ENCODE peak calls at places on chromosomes 2 and 18, in four cellular contexts. J is thyroid gland, T is dorsolateral prefrontal cortex, B is mammary epithelial cell. X is an unnamed sample. For H3K27me3, the result is how much of the 10 kb centered on the place peaks cover.

GRCh38 chr2:19359456-19359855 is 1.0 kb upstream of the OSR1 start:
- DNase-seq in J (no peak), T (no peak), B (no peak), X (no peak)

GRCh38 chr2:187302146-187302545 is 145.9 kb downstream of the CALCRL start:
- DNase-seq in J (no peak), T (no peak), B (no peak), X (no peak)

GRCh38 chr2:134668821-134669220 is 50.0 kb downstream of the TMEM163 start:
- DNase-seq in J (peak), T (no peak), B (no peak), X (no peak)

GRCh38 chr2:189208254-189208653 is 28.7 kb upstream of the COL5A2 start:
- DNase-seq in J (no peak), T (no peak), B (no peak), X (no peak)

GRCh38 chr2:4662161-4662779 is 958.9 kb downstream of the DCDC2C start:
- DNase-seq in J (no peak), T (no peak), B (no peak), X (no peak)

GRCh38 chr18:58882681-58883080 is 18.0 kb downstream of the ZNF532 start:
- DNase-seq in J (no peak), T (no peak), B (no peak), X (no peak)

GRCh38 chr18:45602926-45603325 is 12.3 kb upstream of the SLC14A2 start:
- DNase-seq in J (no peak), T (no peak), B (peak), X (no peak)

GRCh38 chr2:232422051-232422450 is 15.4 kb downstream of the ALPG start:
- DNase-seq in J (no peak), T (no peak), B (no peak), X (no peak)

GRCh38 chr2:64045938-64046337 is 26.7 kb upstream of the VPS54 start:
- DNase-seq in J (no peak), T (no peak), B (no peak), X (no peak)

GRCh38 chr18:42412896-42413295 is 457.9 kb downstream of the PIK3C3 start:
- DNase-seq in J (no peak), T (no peak), B (peak), X (no peak)

GRCh38 chr18:75475228-75475627 is 47.7 kb upstream of the SMIM21 start:
- DNase-seq in J (no peak), T (no peak), B (peak), X (no peak)

GRCh38 chr18:69387181-69387580 is 13.5 kb upstream of the DOK6 start:
- DNase-seq in J (no peak), T (no peak), B (no peak), X (no peak)

GRCh38 chr2:217812170-217812569 is 190.6 kb downstream of the TNS1 start:
- DNase-seq in J (no peak), T (no peak), B (no peak), X (no peak)

GRCh38 chr2:227308784-227309183 is 16.3 kb upstream of the MFF start:
- DNase-seq in J (no peak), T (no peak), B (peak), X (no peak)

GRCh38 chr2:54570925-54571694 is 115.0 kb downstream of the SPTBN1 start:
- DNase-seq in J (peak), T (no peak), B (peak), X (no peak)

GRCh38 chr18:31192086-31192776 is 29.6 kb upstream of the DSC1 start:
- DNase-seq in J (no peak), T (no peak), B (peak), X (no peak)

GRCh38 chr2:40030451-40030975 is 251.5 kb upstream of the THUMPD2 start:
- DNase-seq in J (no peak), T (no peak), B (no peak), X (no peak)

GRCh38 chr2:136411946-136412345 is 294.0 kb upstream of the CXCR4 start:
- DNase-seq in J (no peak), T (no peak), B (no peak), X (no peak)

GRCh38 chr2:74831693-74832530 is 2.0 kb upstream of the HK2 start:
- DNase-seq in J (no peak), T (no peak), B (peak), X (no peak)

GRCh38 chr18:63930774-63931354 is 18.2 kb upstream of the HMSD start:
- DNase-seq in J (no peak), T (no peak), B (no peak), X (no peak)

GRCh38 chr2:16319425-16320245 is 346.0 kb downstream of the CYRIA start:
- DNase-seq in J (no peak), T (no peak), B (no peak), X (no peak)

GRCh38 chr2:119678021-119678656 is 862 bp upstream of the TMEM177 start:
- DNase-seq in J (no peak), T (no peak), B (no peak), X (peak)
- H3K4me3 ChIP-seq in J (no peak), T (no peak), B (peak), X (no peak)

DNA sequence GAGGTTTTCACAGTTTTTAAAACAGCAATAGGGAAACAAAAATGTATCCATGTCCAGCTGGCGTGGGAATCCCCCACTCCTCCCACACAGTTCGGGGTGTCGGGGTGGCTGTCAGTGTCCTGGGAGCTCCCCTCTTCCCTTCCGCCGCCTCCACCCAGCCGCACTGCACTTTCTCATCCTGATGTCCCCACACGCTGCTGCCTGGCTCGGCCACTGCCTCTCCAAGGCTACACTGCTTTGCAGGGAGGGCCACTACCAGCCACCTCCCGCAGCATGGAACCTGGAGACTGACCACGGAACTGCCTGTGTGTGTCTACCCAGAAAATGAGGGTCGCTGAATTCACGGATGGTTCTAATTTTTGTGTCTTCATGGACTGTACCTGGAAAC is 138.7 kb upstream of the CTDP1 start:
- DNase-seq in J (no peak), T (peak), B (no peak), X (no peak)
- H3K27me3 ChIP-seq in J (under half), T (under half), B (under half), X (under half)

DNA sequence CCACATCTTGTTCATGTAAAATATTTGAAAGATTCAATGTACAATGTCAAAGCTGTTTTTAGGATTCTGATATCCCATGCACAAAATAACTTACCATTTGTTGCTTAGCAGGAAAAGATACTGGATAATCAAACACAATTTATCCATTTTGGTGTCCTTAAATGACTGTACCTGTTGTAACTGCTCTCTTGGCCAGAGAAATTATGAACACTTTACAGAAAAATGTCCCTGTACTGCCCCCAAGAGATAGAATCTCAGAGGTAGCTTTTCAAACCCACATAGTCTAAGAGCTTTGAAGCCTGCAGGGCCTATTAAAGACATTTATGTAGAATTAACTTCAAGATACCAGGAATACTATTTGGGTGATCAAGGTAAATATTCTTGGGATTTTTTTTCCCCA is 12.2 kb upstream of the ME2 start:
- DNase-seq in J (no peak), T (no peak), B (no peak), X (no peak)
- H3K27ac ChIP-seq in J (no peak), T (no peak), B (no peak), X (no peak)

DNA sequence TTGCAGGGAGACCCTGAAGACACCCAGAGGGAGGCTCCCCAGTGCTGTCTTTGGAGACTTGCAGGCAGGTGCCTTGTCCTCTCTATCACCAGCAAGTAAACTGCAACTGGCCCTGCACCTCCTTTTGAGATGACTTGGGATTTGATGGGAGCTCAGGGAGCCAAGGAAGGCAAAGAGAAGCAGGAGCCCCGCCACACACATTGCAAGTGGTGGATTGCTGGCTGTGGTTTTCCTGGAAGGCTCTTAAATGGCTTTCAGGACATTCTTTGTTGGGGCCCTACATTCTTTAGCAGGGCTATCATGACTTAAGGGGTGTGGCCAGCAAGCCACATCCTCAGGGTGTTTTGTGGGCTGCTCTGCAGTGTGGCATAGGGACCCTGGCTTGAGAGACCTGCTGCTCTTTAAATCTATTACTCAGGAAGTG is 39.9 kb upstream of the CDC42EP3 start:
- DNase-seq in J (no peak), T (no peak), B (peak), X (no peak)
- H3K4me3 ChIP-seq in J (no peak), T (no peak), B (no peak), X (no peak)

GRCh38 chr2:11127791-11128190 is 27.5 kb upstream of the SLC66A3 start:
- DNase-seq in J (no peak), T (no peak), B (no peak), X (no peak)
- H3K27me3 ChIP-seq in J (under half), T (under half), B (under half), X (under half)

GRCh38 chr18:61890344-61890743 is 2.5 kb downstream of the RNF152 start:
- DNase-seq in J (no peak), T (no peak), B (no peak), X (no peak)
- H3K27ac ChIP-seq in J (no peak), T (peak), B (peak), X (no peak)

GRCh38 chr18:7568426-7568825 is 1.3 kb downstream of the PTPRM start:
- DNase-seq in J (peak), T (peak), B (no peak), X (peak)

GRCh38 chr18:7567487-7568425 is 640 bp downstream of the PTPRM start:
- DNase-seq in J (peak), T (no peak), B (peak), X (peak)

GRCh38 chr18:7566587-7567486 is at the start of gene PTPRM:
- DNase-seq in J (peak), T (peak), B (peak), X (peak)

GRCh38 chr18:7566244-7566586 is 901 bp upstream of the PTPRM start:
- DNase-seq in J (no peak), T (no peak), B (no peak), X (no peak)

GRCh38 chr18:7565677-7566076 is 1.4 kb upstream of the PTPRM start:
- DNase-seq in J (no peak), T (no peak), B (no peak), X (no peak)
- H3K4me3 ChIP-seq in J (no peak), T (no peak), B (no peak), X (peak)